ENCODE peak calls at places on chromosomes 7 and 10, in nine cellular contexts. Q, J, W, V, O, P, Z, K and U are unnamed samples.

GRCh38 chr7:41699532-41699931 is 3.4 kb downstream of the INHBA start:
- DNase-seq in P (no peak), Z (no peak), W (no peak), O (peak; percentile 50), V (no peak), K (no peak), J (peak; percentile 53), Q (peak; percentile 52), U (no peak)

GRCh38 chr7:155489862-155490696 is 32.1 kb downstream of the EN2 start:
- DNase-seq in K (no peak), O (peak; percentile 21), Q (no peak), W (no peak), J (no peak), Z (no peak), P (no peak), V (no peak), U (no peak)

GRCh38 chr7:266851-267840 is 22.8 kb upstream of the FOXL3 start:
- DNase-seq in Z (peak; percentile 20), Q (no peak), O (no peak), W (no peak), V (no peak), K (peak; percentile 93), P (peak; percentile 68), J (no peak), U (no peak)

GRCh38 chr10:64682043-64682442 is 1160.8 kb downstream of the REEP3 start:
- DNase-seq in J (no peak), K (no peak), W (no peak), Q (peak; percentile 5), V (no peak), O (no peak), P (no peak), Z (no peak), U (no peak)

GRCh38 chr7:6015917-6016652 is 7.0 kb downstream of the AIMP2 start:
- DNase-seq in Q (peak; percentile 95), V (no peak), J (peak; percentile 95), K (no peak), W (no peak), Z (peak; percentile 70), P (no peak), O (peak; percentile 96), U (peak; percentile 54)

GRCh38 chr7:42082144-42082543 is 154.9 kb downstream of the GLI3 start:
- DNase-seq in J (peak; percentile 84), V (no peak), O (peak; percentile 73), Q (peak; percentile 84), W (no peak), Z (no peak), K (no peak), P (no peak), U (no peak)

GRCh38 chr7:24819916-24820689 is 62.8 kb upstream of the GSDME start:
- DNase-seq in Z (peak; percentile 96), O (peak; percentile 92), P (peak; percentile 94), J (peak; percentile 90), Q (peak; percentile 88), W (peak; percentile 65), V (peak; percentile 88), K (peak; percentile 84), U (peak; percentile 97)

GRCh38 chr10:112752268-112752667 is 197.8 kb upstream of the TCF7L2 start:
- DNase-seq in O (peak; percentile 38), W (no peak), K (no peak), P (no peak), J (peak; percentile 52), V (no peak), Z (no peak), Q (no peak), U (no peak)

GRCh38 chr10:71331736-71332135 is 12.7 kb downstream of the SLC29A3 start:
- DNase-seq in O (no peak), W (no peak), P (peak; percentile 6), V (no peak), J (no peak), Q (no peak), Z (no peak), K (no peak), U (no peak)

GRCh38 chr10:114911052-114911697 is 26.8 kb upstream of the TRUB1 start:
- DNase-seq in O (no peak), J (no peak), Q (no peak), Z (no peak), K (no peak), P (no peak), V (no peak), W (no peak), U (no peak)

GRCh38 chr10:7563368-7563767 is 103.4 kb downstream of the ITIH5 start:
- DNase-seq in J (no peak), V (peak; percentile 12), W (no peak), O (peak; percentile 98), K (no peak), Z (peak; percentile 30), Q (peak; percentile 17), P (no peak), U (no peak)

GRCh38 chr10:35083242-35083641 is 6.9 kb downstream of the CUL2 start:
- DNase-seq in P (no peak), Q (no peak), K (no peak), O (no peak), J (no peak), Z (no peak), V (no peak), W (no peak), U (no peak)

GRCh38 chr7:22598318-22598717 is 98.3 kb upstream of the STEAP1B start:
- DNase-seq in O (no peak), Q (no peak), J (no peak), P (no peak), Z (no peak), V (no peak), K (no peak), W (no peak), U (no peak)

GRCh38 chr10:103622286-103622685 is 128.8 kb downstream of the NEURL1 start:
- DNase-seq in V (no peak), J (no peak), K (no peak), P (no peak), Q (no peak), Z (no peak), O (no peak), W (no peak), U (no peak)

GRCh38 chr7:74452748-74453320 is 872 bp upstream of the GTF2IRD1 start:
- DNase-seq in W (no peak), J (no peak), O (peak; percentile 36), K (no peak), Q (peak; percentile 50), P (no peak), V (no peak), Z (no peak), U (no peak)

GRCh38 chr7:134742688-134743350 is 36.6 kb upstream of the CALD1 start:
- DNase-seq in V (no peak), K (no peak), O (peak; percentile 86), Z (no peak), W (no peak), J (peak; percentile 74), Q (no peak), P (no peak), U (no peak)

GRCh38 chr7:107025449-107026103 is 18.9 kb upstream of the PRKAR2B start:
- DNase-seq in Z (no peak), W (no peak), J (peak; percentile 10), Q (no peak), O (peak; percentile 53), V (no peak), P (no peak), K (no peak), U (no peak)

GRCh38 chr10:121165276-121165675 is 314.1 kb downstream of the WDR11 start:
- DNase-seq in O (peak; percentile 7), W (no peak), K (no peak), Q (peak; percentile 50), V (no peak), P (no peak), J (no peak), Z (no peak), U (no peak)

GRCh38 chr10:35324196-35324595 is 12.1 kb upstream of the CCNY start:
- DNase-seq in O (no peak), K (no peak), V (no peak), W (no peak), Q (peak; percentile 54), J (peak; percentile 72), Z (no peak), P (no peak), U (no peak)

GRCh38 chr7:137295925-137296324 is 47.6 kb downstream of the PTN start:
- DNase-seq in Z (no peak), Q (no peak), V (no peak), W (no peak), J (no peak), P (no peak), K (no peak), O (no peak), U (no peak)

GRCh38 chr7:118306771-118307170 is 82.3 kb downstream of the ANKRD7 start:
- DNase-seq in W (no peak), K (no peak), Q (peak; percentile 66), P (no peak), Z (no peak), O (peak; percentile 2), V (no peak), J (no peak), U (no peak)

GRCh38 chr7:108024538-108024937 is 21.6 kb upstream of the LAMB1 start:
- DNase-seq in K (no peak), J (no peak), O (no peak), P (no peak), V (no peak), Q (no peak), Z (no peak), W (no peak), U (no peak)

GRCh38 chr7:117834983-117835664 is 38.1 kb downstream of the CTTNBP2 start:
- DNase-seq in Z (no peak), V (peak; percentile 68), Q (no peak), O (no peak), K (no peak), W (no peak), J (no peak), P (peak; percentile 49), U (no peak)

GRCh38 chr7:138565451-138566114 is 105.5 kb downstream of the TRIM24 start:
- DNase-seq in J (peak; percentile 78), Q (peak; percentile 22), K (no peak), V (peak; percentile 92), Z (no peak), O (peak; percentile 88), P (no peak), W (no peak), U (no peak)

GRCh38 chr10:64468219-64468618 is 947.0 kb downstream of the REEP3 start:
- DNase-seq in P (no peak), O (no peak), Q (no peak), J (no peak), W (no peak), K (no peak), V (no peak), Z (no peak), U (no peak)